ENCODE peak calls at places on chromosome 7, in five cellular contexts. K is esophagus muscularis mucosa, P is HFF-Myc, G is breast epithelium, F is aorta. N is an unnamed sample.

GRCh38 chr7:44287488-44288380 is 37.7 kb downstream of the CAMK2B start:
- DNase-seq in K (no peak), P (no peak), G (peak), F (peak), N (no peak)

GRCh38 chr7:31744294-31744874 is 57.4 kb downstream of the PPP1R17 start:
- DNase-seq in K (no peak), P (peak), G (peak), F (peak), N (peak)

GRCh38 chr7:17123020-17123419 is 175.4 kb upstream of the AHR start:
- DNase-seq in K (no peak), P (peak), G (no peak), F (no peak), N (peak)

GRCh38 chr7:102834999-102835398 is 77.8 kb upstream of the LRRC17 start:
- DNase-seq in K (no peak), P (no peak), G (no peak), F (no peak), N (peak)

GRCh38 chr7:71430246-71430645 is 298.3 kb downstream of the GALNT17 start:
- DNase-seq in K (no peak), P (no peak), G (no peak), F (no peak), N (no peak)

GRCh38 chr7:2628137-2628482 is 3.7 kb upstream of the TTYH3 start:
- DNase-seq in K (no peak), P (no peak), G (no peak), F (no peak), N (no peak)

GRCh38 chr7:31114593-31115343 is 62.7 kb downstream of the ADCYAP1R1 start:
- DNase-seq in K (peak), P (no peak), G (no peak), F (no peak), N (peak)

GRCh38 chr7:48299580-48300169 is 128.4 kb downstream of the ABCA13 start:
- DNase-seq in K (peak), P (peak), G (no peak), F (no peak), N (peak)

GRCh38 chr7:135389971-135390370 is 119.9 kb downstream of the CNOT4 start:
- DNase-seq in K (no peak), P (no peak), G (no peak), F (no peak), N (no peak)

GRCh38 chr7:818031-818699 is 14.1 kb upstream of the SUN1 start:
- DNase-seq in K (no peak), P (peak), G (no peak), F (peak), N (peak)

GRCh38 chr7:123472751-123473150 is 61.6 kb downstream of the IQUB start:
- DNase-seq in K (no peak), P (no peak), G (no peak), F (no peak), N (no peak)

GRCh38 chr7:102125127-102125561 is 161.5 kb upstream of the SH2B2 start:
- DNase-seq in K (peak), P (peak), G (no peak), F (peak), N (peak)

GRCh38 chr7:114806590-114807167 is 115.2 kb upstream of the MDFIC start:
- DNase-seq in K (no peak), P (no peak), G (no peak), F (no peak), N (no peak)

GRCh38 chr7:5695709-5696345 is 85.6 kb downstream of the RNF216 start:
- DNase-seq in K (no peak), P (no peak), G (no peak), F (no peak), N (no peak)

GRCh38 chr7:55019329-55019690 is 493 bp downstream of the EGFR start:
- DNase-seq in K (peak), P (no peak), G (peak), F (peak), N (no peak)

GRCh38 chr7:41976411-41976810 is 260.6 kb downstream of the GLI3 start:
- DNase-seq in K (no peak), P (no peak), G (no peak), F (no peak), N (no peak)

GRCh38 chr7:90474284-90475210 is 5.1 kb downstream of the PTTG1IP2 start:
- DNase-seq in K (no peak), P (peak), G (no peak), F (no peak), N (peak)

GRCh38 chr7:116363637-116364432 is 135.7 kb upstream of the CAV2 start:
- DNase-seq in K (no peak), P (no peak), G (no peak), F (no peak), N (peak)

GRCh38 chr7:47803846-47804245 is 144.4 kb downstream of the PKD1L1 start:
- DNase-seq in K (no peak), P (no peak), G (no peak), F (no peak), N (no peak)

GRCh38 chr7:71733108-71733870 is 601.3 kb downstream of the GALNT17 start:
- DNase-seq in K (peak), P (peak), G (peak), F (peak), N (peak)

GRCh38 chr7:134547738-134548054 is 1.2 kb upstream of the AKR1B15 start:
- DNase-seq in K (no peak), P (peak), G (peak), F (peak), N (no peak)

GRCh38 chr7:111835066-111835465 is 272.8 kb upstream of the IMMP2L start:
- DNase-seq in K (no peak), P (peak), G (no peak), F (no peak), N (peak)

GRCh38 chr7:70830426-70830825 is 301.5 kb upstream of the GALNT17 start:
- DNase-seq in K (no peak), P (no peak), G (no peak), F (no peak), N (no peak)

GRCh38 chr7:16982640-16983103 is 100.9 kb upstream of the AGR3 start:
- DNase-seq in K (no peak), P (peak), G (no peak), F (no peak), N (peak)

GRCh38 chr7:139774376-139774775 is 3.4 kb downstream of the HIPK2 start:
- DNase-seq in K (no peak), P (no peak), G (no peak), F (no peak), N (peak)

GRCh38 chr7:155800301-155800700 is 12.0 kb downstream of the SHH start:
- DNase-seq in K (no peak), P (no peak), G (no peak), F (no peak), N (no peak)

GRCh38 chr7:66930341-66930740 is 9.3 kb downstream of the TMEM248 start:
- DNase-seq in K (no peak), P (no peak), G (no peak), F (no peak), N (peak)

GRCh38 chr7:84058311-84059076 is 136.1 kb downstream of the SEMA3A start:
- DNase-seq in K (no peak), P (no peak), G (no peak), F (no peak), N (peak)

GRCh38 chr7:3300221-3300650 is 816 bp upstream of the SDK1 start:
- DNase-seq in K (peak), P (peak), G (no peak), F (peak), N (no peak)

GRCh38 chr7:2114052-2114451 is 118.7 kb downstream of the MAD1L1 start:
- DNase-seq in K (no peak), P (no peak), G (no peak), F (no peak), N (peak)

GRCh38 chr7:140562921-140563600 is 77.6 kb downstream of the DENND2A start:
- DNase-seq in K (no peak), P (no peak), G (no peak), F (no peak), N (no peak)

GRCh38 chr7:2173184-2173827 is 59.4 kb downstream of the MAD1L1 start:
- DNase-seq in K (no peak), P (no peak), G (no peak), F (no peak), N (no peak)

GRCh38 chr7:80537091-80537490 is 25.2 kb upstream of the GNAT3 start:
- DNase-seq in K (no peak), P (no peak), G (no peak), F (no peak), N (no peak)

GRCh38 chr7:138625849-138626230 is 75.3 kb downstream of the SVOPL start:
- DNase-seq in K (no peak), P (no peak), G (no peak), F (no peak), N (no peak)

GRCh38 chr7:26493737-26494423 is 202.2 kb downstream of the SNX10 start:
- DNase-seq in K (no peak), P (no peak), G (no peak), F (no peak), N (no peak)
- H3K4me3 ChIP-seq in K (no peak), P (no peak), G (no peak), F (no peak), N (no peak)

DNA sequence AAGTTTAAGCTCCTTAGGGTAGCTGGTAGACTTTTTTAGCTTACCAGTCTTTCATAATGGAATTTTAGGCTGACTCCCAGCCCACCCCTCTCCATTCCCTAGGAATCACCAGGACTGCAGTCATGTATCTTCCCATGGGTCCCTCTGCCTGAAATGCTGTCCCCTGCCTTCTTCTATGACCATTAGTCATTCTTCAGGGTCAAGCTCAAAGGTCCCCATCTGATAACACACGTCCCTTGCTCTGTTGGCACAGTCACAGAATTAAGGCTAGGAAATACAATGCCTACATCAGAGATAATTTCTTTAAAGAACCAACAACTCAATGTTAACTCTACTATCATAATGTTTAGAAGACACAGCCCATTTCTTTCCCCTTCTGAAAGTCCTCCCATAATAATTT is 140.6 kb downstream of the RAPGEF5 start:
- DNase-seq in K (no peak), P (no peak), G (no peak), F (no peak), N (no peak)
- H3K4me3 ChIP-seq in K (no peak), P (no peak), G (no peak), F (no peak), N (no peak)

GRCh38 chr7:148701414-148701813 is 2.7 kb downstream of the CUL1 start:
- DNase-seq in K (no peak), P (no peak), G (no peak), F (no peak), N (no peak)
- H3K4me3 ChIP-seq in K (peak), P (peak), G (no peak), F (no peak), N (no peak)

GRCh38 chr7:22670422-22670815 is 56.6 kb upstream of the IL6 start:
- DNase-seq in K (peak), P (no peak), G (no peak), F (no peak), N (no peak)
- H3K4me3 ChIP-seq in K (no peak), P (no peak), G (no peak), F (no peak), N (no peak)

DNA sequence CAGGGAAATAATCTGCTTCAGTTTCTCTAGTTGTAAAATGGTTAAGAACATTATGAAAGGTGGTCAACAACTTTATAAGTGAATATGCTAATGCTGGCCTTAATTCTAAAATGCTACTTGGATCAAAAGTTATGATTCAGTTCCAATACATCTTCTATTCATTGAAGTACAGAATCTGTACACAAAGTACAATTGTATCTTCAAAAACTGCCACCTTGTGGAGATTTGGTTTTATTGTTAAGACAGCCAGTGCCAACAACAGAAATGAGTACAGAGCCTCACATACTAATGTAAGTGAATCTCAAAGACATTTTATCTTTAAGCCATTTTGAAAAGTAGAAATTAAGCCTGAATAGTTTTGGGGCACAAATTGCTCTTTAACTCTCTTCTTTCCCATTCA is 194.0 kb downstream of the CFTR start:
- DNase-seq in K (no peak), P (peak), G (no peak), F (no peak), N (peak)
- H3K4me3 ChIP-seq in K (no peak), P (no peak), G (no peak), F (no peak), N (peak)

N was measured in bronchial epithelial cell.